ENCODE peak calls at places on chromosome 16, in six cellular contexts. R is stomach, W is AG10803, N is mucosa of descending colon, H is B cell, E is kidney epithelial cell. J is an unnamed sample.

GRCh38 chr16:49851468-49851787 is 4.5 kb downstream of the ZNF423 start:
- DNase-seq in R (no peak), W (no peak), N (no peak), H (no peak), E (no peak), J (no peak)

GRCh38 chr16:53785044-53785443 is 81.1 kb downstream of the FTO start:
- DNase-seq in R (no peak), W (peak), N (no peak), H (no peak), E (no peak), J (no peak)

GRCh38 chr16:71723537-71724319 is 773 bp downstream of the PHLPP2 start:
- DNase-seq in R (peak), W (peak), N (peak), H (peak), E (no peak), J (peak)

GRCh38 chr16:89443727-89444084 is 46.7 kb downstream of the ANKRD11 start:
- DNase-seq in R (peak), W (no peak), N (peak), H (no peak), E (no peak), J (no peak)

GRCh38 chr16:1044515-1045362 is 27.8 kb upstream of the SSTR5 start:
- DNase-seq in R (no peak), W (no peak), N (no peak), H (no peak), E (no peak), J (no peak)

GRCh38 chr16:502179-502943 is 25.2 kb upstream of the CAPN15 start:
- DNase-seq in R (no peak), W (no peak), N (peak), H (no peak), E (no peak), J (no peak)

GRCh38 chr16:89150090-89150835 is 21.3 kb upstream of the CDH15 start:
- DNase-seq in R (no peak), W (no peak), N (peak), H (no peak), E (no peak), J (no peak)

GRCh38 chr16:71709231-71709781 is 15.2 kb downstream of the PHLPP2 start:
- DNase-seq in R (no peak), W (peak), N (no peak), H (no peak), E (peak), J (no peak)

GRCh38 chr16:58499615-58500328 is at the start of gene NDRG4:
- DNase-seq in R (peak), W (peak), N (no peak), H (peak), E (peak), J (peak)

GRCh38 chr16:65120811-65121721 is 797 bp downstream of the CDH11 start:
- DNase-seq in R (no peak), W (no peak), N (peak), H (no peak), E (no peak), J (no peak)

GRCh38 chr16:74107795-74108610 is 188.6 kb upstream of the PSMD7 start:
- DNase-seq in R (peak), W (peak), N (no peak), H (peak), E (peak), J (no peak)

GRCh38 chr16:17391715-17392114 is 79.0 kb downstream of the XYLT1 start:
- DNase-seq in R (no peak), W (no peak), N (no peak), H (no peak), E (no peak), J (no peak)

DNA sequence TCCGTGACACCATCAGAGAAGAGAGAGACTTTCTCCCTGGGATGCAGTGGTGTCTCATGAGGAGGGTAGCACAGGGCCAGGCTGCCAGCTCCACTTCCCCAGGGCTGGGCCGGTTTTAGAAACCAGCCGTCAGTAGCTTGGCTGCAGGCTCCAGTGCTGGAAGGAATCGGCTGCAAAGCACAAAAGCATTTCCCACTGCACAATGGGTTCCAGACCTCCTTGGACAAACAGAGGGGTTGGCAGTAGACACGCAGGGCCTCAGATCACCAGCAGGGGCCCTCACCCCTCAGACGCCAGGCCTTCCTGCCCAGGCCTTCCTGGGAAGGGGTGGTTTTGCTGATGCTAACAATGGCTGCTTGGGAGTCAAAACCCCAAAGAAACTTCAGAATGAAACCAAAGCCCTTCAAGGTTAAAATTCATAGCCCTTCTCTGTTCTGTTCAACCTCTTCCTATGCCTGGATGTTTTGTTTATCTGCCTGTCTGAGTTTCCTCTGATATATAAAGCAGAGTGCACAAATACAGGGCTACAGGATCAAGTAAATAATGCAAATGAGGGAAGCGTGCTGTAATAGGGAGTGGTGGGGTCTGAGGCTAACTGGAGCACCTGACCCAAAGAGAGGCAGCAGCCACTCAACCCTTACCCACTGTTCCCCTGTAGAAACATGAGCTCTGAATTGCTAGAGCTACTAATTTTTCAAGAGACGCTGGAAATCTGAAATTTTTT is 26.2 kb downstream of the TEKT5 start:
- DNase-seq in R (peak), W (peak), N (no peak), H (no peak), E (no peak), J (peak)
- TF ChIP-seq CTCF in R (peak), W (peak), N (peak), H (peak), E (peak), J (peak)

DNA sequence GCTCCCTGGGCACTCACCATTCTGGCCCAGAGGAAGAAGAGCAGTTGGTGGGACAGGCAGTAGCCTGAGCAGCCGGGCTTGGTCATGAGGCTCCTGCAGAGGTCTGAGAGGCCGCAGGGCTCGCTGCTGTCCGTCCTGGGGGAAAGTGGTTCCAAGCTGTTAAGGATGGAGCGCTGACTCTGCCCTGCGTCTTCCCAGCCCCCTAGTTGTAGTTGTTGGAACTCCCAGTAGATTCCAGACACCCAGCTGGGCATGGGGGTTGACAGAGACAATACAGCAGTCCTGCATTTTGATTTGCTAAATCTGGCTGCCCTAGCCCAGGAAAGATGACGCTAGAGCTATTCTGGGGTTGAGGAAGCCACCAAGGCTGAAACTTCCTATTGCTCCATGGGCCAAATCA is 7.3 kb downstream of the C16orf89 start:
- DNase-seq in R (no peak), W (no peak), N (no peak), H (no peak), E (no peak), J (no peak)
- TF ChIP-seq CTCF in R (no peak), W (peak), N (no peak), H (no peak), E (peak), J (no peak)

DNA sequence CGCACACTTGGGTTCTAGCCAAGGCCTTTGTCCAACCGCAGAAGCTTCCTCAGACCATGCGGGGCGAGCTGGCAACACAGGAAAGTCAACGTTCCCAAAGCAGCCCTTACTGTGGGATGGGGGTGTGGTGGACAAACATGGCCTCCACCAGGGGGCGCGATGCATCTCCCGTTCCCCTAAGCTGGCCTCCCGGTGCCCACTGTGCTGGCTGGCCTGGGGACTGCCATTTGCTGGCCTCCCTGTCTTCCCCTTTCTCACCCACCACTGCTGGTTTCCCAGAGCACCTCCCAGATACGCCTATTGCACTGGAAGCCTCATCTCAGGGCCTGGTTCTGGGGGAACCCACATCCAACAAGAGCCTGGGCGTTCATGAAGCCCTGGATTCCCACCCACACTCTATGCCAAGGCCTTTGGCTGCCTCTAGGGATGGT is 145.3 kb downstream of the IRF8 start:
- DNase-seq in R (peak), W (peak), N (no peak), H (peak), E (no peak), J (peak)
- TF ChIP-seq CTCF in R (peak), W (peak), N (no peak), H (peak), E (peak), J (peak)

GRCh38 chr16:48385272-48385953 is at the start of gene SIAH1:
- DNase-seq in R (peak), W (peak), N (peak), H (peak), E (no peak), J (peak)
- TF ChIP-seq CTCF in R (no peak), W (no peak), N (no peak), H (no peak), E (no peak), J (no peak)

GRCh38 chr16:85548375-85548774 is 64.7 kb upstream of the GSE1 start:
- DNase-seq in R (no peak), W (no peak), N (no peak), H (no peak), E (no peak), J (no peak)

GRCh38 chr16:85545227-85545818 is 67.8 kb upstream of the GSE1 start:
- DNase-seq in R (no peak), W (no peak), N (no peak), H (no peak), E (no peak), J (no peak)

GRCh38 chr16:85543998-85544397 is 69.1 kb upstream of the GSE1 start:
- DNase-seq in R (no peak), W (no peak), N (no peak), H (no peak), E (no peak), J (no peak)

GRCh38 chr16:85544668-85545067 is 68.5 kb upstream of the GSE1 start:
- DNase-seq in R (no peak), W (no peak), N (no peak), H (no peak), E (no peak), J (no peak)

GRCh38 chr16:85546585-85547447 is 66.3 kb upstream of the GSE1 start:
- DNase-seq in R (no peak), W (no peak), N (no peak), H (no peak), E (no peak), J (no peak)
- TF ChIP-seq CTCF in R (no peak), W (peak), N (no peak), H (no peak), E (peak), J (no peak)

GRCh38 chr16:27754788-27755690 is 205.1 kb downstream of the KATNIP start:
- DNase-seq in R (no peak), W (no peak), N (peak), H (no peak), E (no peak), J (no peak)
- TF ChIP-seq CTCF in R (no peak), W (no peak), N (no peak), H (no peak), E (no peak), J (no peak)

GRCh38 chr16:69535123-69536050 is 30.4 kb upstream of the NFAT5 start:
- DNase-seq in R (no peak), W (peak), N (no peak), H (no peak), E (no peak), J (no peak)
- TF ChIP-seq CTCF in R (no peak), W (no peak), N (no peak), H (no peak), E (no peak), J (no peak)

GRCh38 chr16:7268182-7268581 is 64.5 kb upstream of the RBFOX1 start:
- DNase-seq in R (no peak), W (no peak), N (no peak), H (no peak), E (no peak), J (no peak)
- TF ChIP-seq CTCF in R (peak), W (peak), N (peak), H (no peak), E (peak), J (peak)

GRCh38 chr16:27193300-27193990 is 9.9 kb upstream of the KDM8 start:
- DNase-seq in R (no peak), W (no peak), N (no peak), H (no peak), E (no peak), J (no peak)
- TF ChIP-seq CTCF in R (no peak), W (peak), N (no peak), H (no peak), E (no peak), J (no peak)